ENCODE peak calls at places on chromosomes 16 and 17, in four cellular contexts. One of them, this sample, is unnamed.

GRCh38 chr17:67019126-67019507 is 25.2 kb upstream of the CACNG1 start:
- DNase-seq in H9: no peak
- DNase-seq in IMR-90: no peak
- DNase-seq in H1: no peak
- DNase-seq in this sample: no peak

GRCh38 chr17:11515901-11516300 is 82.4 kb upstream of the DNAH9 start:
- DNase-seq in H9: no peak
- DNase-seq in IMR-90: no peak
- DNase-seq in H1: no peak
- DNase-seq in this sample: peak

GRCh38 chr17:29867643-29868181 is 62.3 kb downstream of the SSH2 start:
- DNase-seq in H9: no peak
- DNase-seq in IMR-90: no peak
- DNase-seq in H1: no peak
- DNase-seq in this sample: no peak

GRCh38 chr16:46621006-46621629 is at the start of gene SHCBP1:
- DNase-seq in H9: peak
- DNase-seq in IMR-90: peak
- DNase-seq in H1: peak
- DNase-seq in this sample: peak

GRCh38 chr17:16325964-16326363 is 27.3 kb downstream of the CENPV start:
- DNase-seq in H9: no peak
- DNase-seq in IMR-90: no peak
- DNase-seq in H1: no peak
- DNase-seq in this sample: no peak

GRCh38 chr16:83955218-83956130 is 2.4 kb downstream of the OSGIN1 start:
- DNase-seq in H9: no peak
- DNase-seq in IMR-90: peak
- DNase-seq in H1: no peak
- DNase-seq in this sample: no peak

GRCh38 chr16:67384778-67385510 is 8.4 kb downstream of the TPPP3 start:
- DNase-seq in H9: no peak
- DNase-seq in IMR-90: no peak
- DNase-seq in H1: no peak
- DNase-seq in this sample: no peak

GRCh38 chr17:17613708-17614114 is 22.2 kb upstream of the PEMT start:
- DNase-seq in H9: peak
- DNase-seq in IMR-90: peak
- DNase-seq in H1: peak
- DNase-seq in this sample: peak

GRCh38 chr17:45405250-45406086 is 27.2 kb downstream of the ARHGAP27 start:
- DNase-seq in H9: peak
- DNase-seq in IMR-90: no peak
- DNase-seq in H1: peak
- DNase-seq in this sample: peak

GRCh38 chr17:76427457-76428231 is 25.3 kb downstream of the UBE2O start:
- DNase-seq in H9: no peak
- DNase-seq in IMR-90: peak
- DNase-seq in H1: no peak
- DNase-seq in this sample: no peak

GRCh38 chr16:53673189-53673588 is 30.5 kb downstream of the RPGRIP1L start:
- DNase-seq in H9: no peak
- DNase-seq in IMR-90: no peak
- DNase-seq in H1: no peak
- DNase-seq in this sample: no peak

GRCh38 chr16:48497932-48498760 is 111.8 kb downstream of the N4BP1 start:
- DNase-seq in H9: no peak
- DNase-seq in IMR-90: no peak
- DNase-seq in H1: no peak
- DNase-seq in this sample: no peak

GRCh38 chr17:32445075-32445427 is 741 bp downstream of the PSMD11 start:
- DNase-seq in H9: peak
- DNase-seq in IMR-90: peak
- DNase-seq in H1: no peak
- DNase-seq in this sample: peak

GRCh38 chr17:76793775-76794174 is 55.9 kb downstream of the MFSD11 start:
- DNase-seq in H9: peak
- DNase-seq in IMR-90: peak
- DNase-seq in H1: no peak
- DNase-seq in this sample: peak

GRCh38 chr17:80388175-80388574 is 26.8 kb upstream of the ENDOV start:
- DNase-seq in H9: no peak
- DNase-seq in IMR-90: no peak
- DNase-seq in H1: no peak
- DNase-seq in this sample: peak

GRCh38 chr16:1338119-1338730 is 4.8 kb downstream of the BAIAP3 start:
- DNase-seq in H9: peak
- DNase-seq in IMR-90: no peak
- DNase-seq in H1: no peak
- DNase-seq in this sample: no peak

GRCh38 chr17:58304735-58305486 is 23.7 kb downstream of the TSPOAP1 start:
- DNase-seq in H9: no peak
- DNase-seq in IMR-90: no peak
- DNase-seq in H1: peak
- DNase-seq in this sample: no peak

DNA sequence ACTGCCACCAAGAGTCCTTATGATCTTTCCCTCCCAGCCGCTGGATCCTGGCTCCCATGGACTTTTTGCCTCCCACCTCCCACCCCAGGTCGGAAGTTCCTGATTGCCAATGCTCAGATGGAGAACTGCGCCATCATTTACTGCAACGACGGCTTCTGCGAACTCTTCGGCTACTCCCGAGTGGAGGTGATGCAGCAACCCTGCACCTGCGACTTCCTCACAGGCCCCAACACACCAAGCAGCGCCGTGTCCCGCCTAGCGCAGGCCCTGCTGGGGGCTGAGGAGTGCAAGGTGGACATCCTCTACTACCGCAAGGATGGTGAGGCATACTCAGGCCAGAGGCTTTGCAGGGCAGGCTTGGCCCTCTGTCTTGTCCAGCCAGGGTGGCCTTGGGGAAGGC is 893 bp downstream of the KCNH6 start:
- DNase-seq in H9: no peak
- DNase-seq in IMR-90: no peak
- DNase-seq in H1: no peak
- DNase-seq in this sample: no peak
- H4K5ac ChIP-seq in H9: no peak
- H4K5ac ChIP-seq in IMR-90: no peak
- H4K5ac ChIP-seq in H1: no peak
- H4K5ac ChIP-seq in this sample: no peak

DNA sequence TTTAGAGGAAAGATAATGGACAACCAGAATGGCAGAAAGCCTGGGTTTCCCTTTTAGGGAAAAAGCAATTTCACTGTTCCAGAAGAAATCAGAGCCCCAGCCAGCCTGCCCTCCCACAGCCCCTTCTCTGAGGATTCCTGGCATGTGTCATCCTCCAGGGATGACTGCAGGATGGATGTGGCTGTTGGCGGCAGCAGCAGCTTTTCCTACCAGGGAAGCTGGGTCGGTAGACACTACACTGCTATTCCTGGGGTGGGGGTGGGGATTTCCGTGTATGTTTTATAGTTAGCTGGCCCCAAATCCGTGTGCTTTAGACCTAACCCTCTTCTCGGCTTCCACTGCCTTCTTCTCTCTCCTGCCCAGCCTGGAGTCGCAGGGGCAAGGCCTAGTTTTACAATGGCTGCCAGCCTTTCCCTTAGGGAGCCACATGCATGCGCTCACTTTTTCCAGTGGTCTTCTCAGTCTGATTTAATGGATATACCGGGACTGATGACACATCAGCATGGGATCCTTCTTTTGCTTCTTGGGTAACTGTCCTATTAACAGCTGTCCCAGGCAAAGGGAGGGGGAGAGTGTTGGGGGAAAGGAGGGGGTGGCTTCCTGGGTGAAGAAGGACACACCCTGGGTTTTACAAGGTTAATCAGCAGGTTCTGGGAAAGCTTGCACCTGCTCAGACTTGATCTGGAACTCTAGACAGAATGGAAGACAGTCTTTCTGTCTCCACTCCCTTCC is 2.7 kb upstream of the NFE2L1 start:
- DNase-seq in H9: no peak
- DNase-seq in IMR-90: no peak
- DNase-seq in H1: no peak
- DNase-seq in this sample: no peak
- H4K5ac ChIP-seq in H9: no peak
- H4K5ac ChIP-seq in IMR-90: no peak
- H4K5ac ChIP-seq in H1: no peak
- H4K5ac ChIP-seq in this sample: no peak

GRCh38 chr17:75245011-75245410 is 16.4 kb downstream of the GGA3 start:
- DNase-seq in H9: no peak
- DNase-seq in IMR-90: no peak
- DNase-seq in H1: no peak
- DNase-seq in this sample: no peak

GRCh38 chr17:75252039-75252816 is 9.2 kb downstream of the GGA3 start:
- DNase-seq in H9: no peak
- DNase-seq in IMR-90: no peak
- DNase-seq in H1: no peak
- DNase-seq in this sample: no peak

GRCh38 chr17:75249564-75249963 is 11.8 kb downstream of the GGA3 start:
- DNase-seq in H9: no peak
- DNase-seq in IMR-90: no peak
- DNase-seq in H1: no peak
- DNase-seq in this sample: no peak

GRCh38 chr17:75246404-75246803 is 15.0 kb downstream of the GGA3 start:
- DNase-seq in H9: no peak
- DNase-seq in IMR-90: no peak
- DNase-seq in H1: no peak
- DNase-seq in this sample: no peak

GRCh38 chr17:75250009-75250471 is 11.4 kb downstream of the GGA3 start:
- DNase-seq in H9: no peak
- DNase-seq in IMR-90: peak
- DNase-seq in H1: no peak
- DNase-seq in this sample: no peak
- H4K5ac ChIP-seq in H9: no peak
- H4K5ac ChIP-seq in IMR-90: no peak
- H4K5ac ChIP-seq in H1: no peak
- H4K5ac ChIP-seq in this sample: no peak

GRCh38 chr17:18968945-18969887 is 17.3 kb downstream of the SLC5A10 start:
- DNase-seq in H9: no peak
- DNase-seq in IMR-90: no peak
- DNase-seq in H1: no peak
- DNase-seq in this sample: no peak

GRCh38 chr17:18967806-18968744 is 16.1 kb downstream of the SLC5A10 start:
- DNase-seq in H9: no peak
- DNase-seq in IMR-90: no peak
- DNase-seq in H1: no peak
- DNase-seq in this sample: peak

GRCh38 chr17:18971801-18972200 is 19.8 kb downstream of the SLC5A10 start:
- DNase-seq in H9: no peak
- DNase-seq in IMR-90: no peak
- DNase-seq in H1: no peak
- DNase-seq in this sample: no peak

GRCh38 chr17:18974407-18975149 is 22.6 kb downstream of the SLC5A10 start:
- DNase-seq in H9: no peak
- DNase-seq in IMR-90: peak
- DNase-seq in H1: no peak
- DNase-seq in this sample: no peak

GRCh38 chr17:18970582-18971480 is 18.9 kb downstream of the SLC5A10 start:
- DNase-seq in H9: no peak
- DNase-seq in IMR-90: no peak
- DNase-seq in H1: no peak
- DNase-seq in this sample: no peak
- H4K5ac ChIP-seq in H9: no peak
- H4K5ac ChIP-seq in IMR-90: no peak
- H4K5ac ChIP-seq in H1: no peak
- H4K5ac ChIP-seq in this sample: no peak

DNA sequence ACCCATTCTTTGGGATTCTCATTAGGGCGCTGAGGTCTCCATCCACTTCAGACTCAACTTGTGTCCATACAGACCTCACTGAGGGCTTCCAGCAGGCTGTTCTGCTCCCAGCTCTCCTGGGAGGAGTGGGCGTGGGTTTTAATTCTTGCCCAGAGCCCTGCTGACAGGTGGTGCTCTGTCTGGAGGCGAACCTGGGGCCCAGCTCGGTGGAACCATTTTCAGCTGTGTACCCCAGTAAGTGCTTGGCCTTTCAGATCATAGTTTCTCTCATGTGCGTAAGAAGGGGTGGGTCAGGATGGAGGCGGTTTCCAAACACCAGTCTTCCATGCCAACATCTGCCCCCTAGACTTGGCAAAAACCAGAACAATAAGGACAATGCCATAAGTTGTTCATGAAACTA is 21.4 kb upstream of the NKD1 start:
- DNase-seq in H9: peak
- DNase-seq in IMR-90: no peak
- DNase-seq in H1: peak
- DNase-seq in this sample: no peak
- H4K5ac ChIP-seq in H9: no peak
- H4K5ac ChIP-seq in IMR-90: no peak
- H4K5ac ChIP-seq in H1: no peak
- H4K5ac ChIP-seq in this sample: no peak

GRCh38 chr16:69619514-69619913 is 53.7 kb downstream of the NFAT5 start:
- DNase-seq in H9: no peak
- DNase-seq in IMR-90: no peak
- DNase-seq in H1: no peak
- DNase-seq in this sample: no peak
- H4K5ac ChIP-seq in H9: no peak
- H4K5ac ChIP-seq in IMR-90: no peak
- H4K5ac ChIP-seq in H1: no peak
- H4K5ac ChIP-seq in this sample: no peak

DNA sequence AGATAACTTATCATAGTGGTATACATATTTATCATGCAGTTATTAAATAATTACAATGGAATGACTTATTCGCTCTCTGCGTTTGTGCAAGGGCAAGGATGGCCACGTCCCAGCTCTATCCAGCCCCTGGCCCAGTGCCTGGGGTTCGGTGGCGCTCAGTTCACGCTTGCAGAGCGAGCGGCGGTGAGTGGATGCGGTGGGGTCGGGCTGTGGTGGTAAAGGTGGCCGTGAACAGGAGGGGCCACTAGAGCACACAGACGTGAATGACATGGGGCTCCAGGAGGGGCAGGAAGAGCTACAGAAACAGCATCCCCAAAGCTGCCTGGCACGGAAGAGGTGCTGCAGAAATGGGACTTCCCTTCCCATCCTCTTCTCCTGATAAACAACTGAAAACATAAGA is 28.4 kb downstream of the IRF8 start:
- DNase-seq in H9: no peak
- DNase-seq in IMR-90: no peak
- DNase-seq in H1: no peak
- DNase-seq in this sample: no peak
- H4K5ac ChIP-seq in H9: no peak
- H4K5ac ChIP-seq in IMR-90: no peak
- H4K5ac ChIP-seq in H1: no peak
- H4K5ac ChIP-seq in this sample: no peak

This sample was measured in mesendoderm.